ENCODE peak calls at places on chromosomes 6 and 20, in five cellular contexts. One of them, this sample, is unnamed.

GRCh38 chr6:155770313-155770712 is 314.7 kb upstream of the NOX3 start:
- DNase-seq in activated naive CD8-positive, alpha-beta T cell treated with anti-CD3 and anti-CD28 coated beads, Interleukin-2, amount 10 ng/mL, durations not matched to agents 7 days and 5 days: no peak
- DNase-seq in uterus: no peak
- DNase-seq in H4: no peak
- DNase-seq in IMR-90: no peak
- DNase-seq in this sample: no peak

GRCh38 chr6:144647406-144647964 is 362.4 kb downstream of the UTRN start:
- DNase-seq in activated naive CD8-positive, alpha-beta T cell treated with anti-CD3 and anti-CD28 coated beads, Interleukin-2, amount 10 ng/mL, durations not matched to agents 7 days and 5 days: no peak
- DNase-seq in H4: no peak
- DNase-seq in uterus: no peak
- DNase-seq in IMR-90: no peak
- DNase-seq in this sample: no peak

GRCh38 chr20:6026051-6026450 is 27.8 kb downstream of the LRRN4 start:
- DNase-seq in activated naive CD8-positive, alpha-beta T cell treated with anti-CD3 and anti-CD28 coated beads, Interleukin-2, amount 10 ng/mL, durations not matched to agents 7 days and 5 days: no peak
- DNase-seq in IMR-90: peak
- DNase-seq in H4: peak
- DNase-seq in uterus: no peak
- DNase-seq in this sample: no peak

GRCh38 chr6:154508573-154509375 is 1.7 kb downstream of the CNKSR3 start:
- DNase-seq in IMR-90: peak
- DNase-seq in uterus: no peak
- DNase-seq in activated naive CD8-positive, alpha-beta T cell treated with anti-CD3 and anti-CD28 coated beads, Interleukin-2, amount 10 ng/mL, durations not matched to agents 7 days and 5 days: no peak
- DNase-seq in H4: no peak
- DNase-seq in this sample: no peak

GRCh38 chr20:62412194-62413024 is 5.3 kb upstream of the CABLES2 start:
- DNase-seq in H4: no peak
- DNase-seq in activated naive CD8-positive, alpha-beta T cell treated with anti-CD3 and anti-CD28 coated beads, Interleukin-2, amount 10 ng/mL, durations not matched to agents 7 days and 5 days: no peak
- DNase-seq in uterus: no peak
- DNase-seq in IMR-90: no peak
- DNase-seq in this sample: no peak

GRCh38 chr20:61744691-61745396 is 320.8 kb downstream of the TAF4 start:
- DNase-seq in H4: no peak
- DNase-seq in IMR-90: peak
- DNase-seq in uterus: no peak
- DNase-seq in activated naive CD8-positive, alpha-beta T cell treated with anti-CD3 and anti-CD28 coated beads, Interleukin-2, amount 10 ng/mL, durations not matched to agents 7 days and 5 days: no peak
- DNase-seq in this sample: no peak

GRCh38 chr6:135183532-135184440 is 2.7 kb downstream of the MYB start:
- DNase-seq in activated naive CD8-positive, alpha-beta T cell treated with anti-CD3 and anti-CD28 coated beads, Interleukin-2, amount 10 ng/mL, durations not matched to agents 7 days and 5 days: peak
- DNase-seq in IMR-90: peak
- DNase-seq in uterus: no peak
- DNase-seq in H4: no peak
- DNase-seq in this sample: peak

GRCh38 chr6:129696843-129697242 is 13.1 kb downstream of the ARHGAP18 start:
- DNase-seq in uterus: no peak
- DNase-seq in IMR-90: no peak
- DNase-seq in activated naive CD8-positive, alpha-beta T cell treated with anti-CD3 and anti-CD28 coated beads, Interleukin-2, amount 10 ng/mL, durations not matched to agents 7 days and 5 days: no peak
- DNase-seq in H4: no peak
- DNase-seq in this sample: no peak

GRCh38 chr6:43090557-43090952 is 14.4 kb downstream of the PTK7 start:
- DNase-seq in IMR-90: peak
- DNase-seq in uterus: peak
- DNase-seq in activated naive CD8-positive, alpha-beta T cell treated with anti-CD3 and anti-CD28 coated beads, Interleukin-2, amount 10 ng/mL, durations not matched to agents 7 days and 5 days: no peak
- DNase-seq in H4: no peak
- DNase-seq in this sample: peak

GRCh38 chr6:44278774-44279697 is 8.8 kb downstream of the TMEM151B start:
- DNase-seq in activated naive CD8-positive, alpha-beta T cell treated with anti-CD3 and anti-CD28 coated beads, Interleukin-2, amount 10 ng/mL, durations not matched to agents 7 days and 5 days: no peak
- DNase-seq in IMR-90: no peak
- DNase-seq in uterus: no peak
- DNase-seq in H4: no peak
- DNase-seq in this sample: peak

GRCh38 chr6:153947817-153948447 is 91.1 kb upstream of the OPRM1 start:
- DNase-seq in H4: peak
- DNase-seq in uterus: no peak
- DNase-seq in activated naive CD8-positive, alpha-beta T cell treated with anti-CD3 and anti-CD28 coated beads, Interleukin-2, amount 10 ng/mL, durations not matched to agents 7 days and 5 days: no peak
- DNase-seq in IMR-90: no peak
- DNase-seq in this sample: peak

GRCh38 chr6:35139924-35140524 is 1.1 kb downstream of the TCP11 start:
- DNase-seq in activated naive CD8-positive, alpha-beta T cell treated with anti-CD3 and anti-CD28 coated beads, Interleukin-2, amount 10 ng/mL, durations not matched to agents 7 days and 5 days: peak
- DNase-seq in IMR-90: peak
- DNase-seq in uterus: peak
- DNase-seq in H4: peak
- DNase-seq in this sample: peak

GRCh38 chr20:52998268-52998667 is 26.1 kb downstream of the TSHZ2 start:
- DNase-seq in IMR-90: no peak
- DNase-seq in uterus: no peak
- DNase-seq in activated naive CD8-positive, alpha-beta T cell treated with anti-CD3 and anti-CD28 coated beads, Interleukin-2, amount 10 ng/mL, durations not matched to agents 7 days and 5 days: no peak
- DNase-seq in H4: no peak
- DNase-seq in this sample: no peak

GRCh38 chr6:63819831-63820230 is 184.2 kb downstream of the PHF3 start:
- DNase-seq in IMR-90: peak
- DNase-seq in activated naive CD8-positive, alpha-beta T cell treated with anti-CD3 and anti-CD28 coated beads, Interleukin-2, amount 10 ng/mL, durations not matched to agents 7 days and 5 days: no peak
- DNase-seq in uterus: no peak
- DNase-seq in H4: no peak
- DNase-seq in this sample: no peak

GRCh38 chr6:278494-278893 is 13.8 kb upstream of the DUSP22 start:
- DNase-seq in activated naive CD8-positive, alpha-beta T cell treated with anti-CD3 and anti-CD28 coated beads, Interleukin-2, amount 10 ng/mL, durations not matched to agents 7 days and 5 days: no peak
- DNase-seq in H4: no peak
- DNase-seq in IMR-90: no peak
- DNase-seq in uterus: no peak
- DNase-seq in this sample: no peak

GRCh38 chr6:43325876-43326275 is 17.2 kb upstream of the CRIP3 start:
- DNase-seq in IMR-90: no peak
- DNase-seq in H4: no peak
- DNase-seq in activated naive CD8-positive, alpha-beta T cell treated with anti-CD3 and anti-CD28 coated beads, Interleukin-2, amount 10 ng/mL, durations not matched to agents 7 days and 5 days: no peak
- DNase-seq in uterus: no peak
- DNase-seq in this sample: no peak

GRCh38 chr20:62511915-62512610 is 36.3 kb upstream of the GATA5 start:
- DNase-seq in uterus: no peak
- DNase-seq in IMR-90: no peak
- DNase-seq in H4: no peak
- DNase-seq in activated naive CD8-positive, alpha-beta T cell treated with anti-CD3 and anti-CD28 coated beads, Interleukin-2, amount 10 ng/mL, durations not matched to agents 7 days and 5 days: no peak
- DNase-seq in this sample: no peak

GRCh38 chr6:31265926-31266325 is 6.0 kb downstream of the HLA-C start:
- DNase-seq in uterus: no peak
- DNase-seq in IMR-90: no peak
- DNase-seq in activated naive CD8-positive, alpha-beta T cell treated with anti-CD3 and anti-CD28 coated beads, Interleukin-2, amount 10 ng/mL, durations not matched to agents 7 days and 5 days: no peak
- DNase-seq in H4: no peak
- DNase-seq in this sample: no peak

GRCh38 chr6:145963216-145964068 is 716 bp downstream of the SHPRH start:
- DNase-seq in IMR-90: peak
- DNase-seq in H4: peak
- DNase-seq in activated naive CD8-positive, alpha-beta T cell treated with anti-CD3 and anti-CD28 coated beads, Interleukin-2, amount 10 ng/mL, durations not matched to agents 7 days and 5 days: peak
- DNase-seq in uterus: no peak
- DNase-seq in this sample: peak

GRCh38 chr20:3092611-3093379 is 8.3 kb upstream of the AVP start:
- DNase-seq in H4: no peak
- DNase-seq in uterus: no peak
- DNase-seq in IMR-90: no peak
- DNase-seq in activated naive CD8-positive, alpha-beta T cell treated with anti-CD3 and anti-CD28 coated beads, Interleukin-2, amount 10 ng/mL, durations not matched to agents 7 days and 5 days: peak
- DNase-seq in this sample: no peak

GRCh38 chr6:26464014-26464413 is 6.3 kb downstream of the BTN2A1 start:
- DNase-seq in uterus: no peak
- DNase-seq in activated naive CD8-positive, alpha-beta T cell treated with anti-CD3 and anti-CD28 coated beads, Interleukin-2, amount 10 ng/mL, durations not matched to agents 7 days and 5 days: no peak
- DNase-seq in H4: no peak
- DNase-seq in IMR-90: no peak
- DNase-seq in this sample: no peak

GRCh38 chr20:1813101-1813529 is 82.1 kb upstream of the SIRPA start:
- DNase-seq in activated naive CD8-positive, alpha-beta T cell treated with anti-CD3 and anti-CD28 coated beads, Interleukin-2, amount 10 ng/mL, durations not matched to agents 7 days and 5 days: no peak
- DNase-seq in IMR-90: peak
- DNase-seq in H4: peak
- DNase-seq in uterus: peak
- DNase-seq in this sample: no peak

GRCh38 chr20:3857405-3857804 is 10.8 kb downstream of the MAVS start:
- DNase-seq in IMR-90: no peak
- DNase-seq in uterus: no peak
- DNase-seq in H4: no peak
- DNase-seq in activated naive CD8-positive, alpha-beta T cell treated with anti-CD3 and anti-CD28 coated beads, Interleukin-2, amount 10 ng/mL, durations not matched to agents 7 days and 5 days: no peak
- DNase-seq in this sample: no peak

GRCh38 chr20:22925613-22925983 is 109.5 kb upstream of the SSTR4 start:
- DNase-seq in IMR-90: no peak
- DNase-seq in H4: no peak
- DNase-seq in uterus: no peak
- DNase-seq in activated naive CD8-positive, alpha-beta T cell treated with anti-CD3 and anti-CD28 coated beads, Interleukin-2, amount 10 ng/mL, durations not matched to agents 7 days and 5 days: no peak
- DNase-seq in this sample: no peak

GRCh38 chr20:59735486-59735885 is 131.1 kb downstream of the PHACTR3 start:
- DNase-seq in IMR-90: no peak
- DNase-seq in activated naive CD8-positive, alpha-beta T cell treated with anti-CD3 and anti-CD28 coated beads, Interleukin-2, amount 10 ng/mL, durations not matched to agents 7 days and 5 days: no peak
- DNase-seq in uterus: no peak
- DNase-seq in H4: no peak
- DNase-seq in this sample: no peak

GRCh38 chr6:3835055-3835731 is 14.0 kb upstream of the FAM50B start:
- DNase-seq in IMR-90: no peak
- DNase-seq in activated naive CD8-positive, alpha-beta T cell treated with anti-CD3 and anti-CD28 coated beads, Interleukin-2, amount 10 ng/mL, durations not matched to agents 7 days and 5 days: no peak
- DNase-seq in uterus: no peak
- DNase-seq in H4: no peak
- DNase-seq in this sample: no peak

This sample was measured in A673.